ENCODE peak calls at places on chromosomes 4 and X, in four cellular contexts. N is stimulated activated CD4-positive, alpha-beta T cell treated with anti-CD3 and anti-CD28 coated beads, Interleukin-4, amount 100 ng/mL, for 48 hours; W is stomach; Q is IMR-90. Z is an unnamed sample.

GRCh38 chr4:76488905-76489798 is 54.1 kb downstream of the SHROOM3 start:
- DNase-seq in N (no peak), W (no peak), Q (peak; percentile 14), Z (no peak)

GRCh38 chrX:37599735-37600134 is 28.3 kb downstream of the LANCL3 start:
- DNase-seq in N (no peak), W (peak; percentile 49), Q (no peak), Z (no peak)

GRCh38 chr4:153912296-153912695 is 123.4 kb upstream of the SFRP2 start:
- DNase-seq in N (no peak), W (no peak), Q (no peak), Z (no peak)

GRCh38 chr4:150135134-150135773 is 57.0 kb downstream of the DCLK2 start:
- DNase-seq in N (no peak), W (no peak), Q (peak; percentile 52), Z (no peak)

GRCh38 chr4:71559957-71560541 is 221.2 kb downstream of the SLC4A4 start:
- DNase-seq in N (no peak), W (no peak), Q (peak; percentile 64), Z (no peak)

GRCh38 chrX:87299563-87300160 is 217.9 kb upstream of the KLHL4 start:
- DNase-seq in N (no peak), W (no peak), Q (peak; percentile 8), Z (no peak)

GRCh38 chrX:116241001-116241400 is 70.5 kb downstream of the AGTR2 start:
- DNase-seq in N (no peak), W (no peak), Q (no peak), Z (no peak)

GRCh38 chr4:96524311-96524875 is 684.5 kb downstream of the PDHA2 start:
- DNase-seq in N (no peak), W (no peak), Q (no peak), Z (no peak)

GRCh38 chr4:73919691-73920090 is 50.5 kb downstream of the CXCL1 start:
- DNase-seq in N (no peak), W (no peak), Q (peak; percentile 65), Z (no peak)

GRCh38 chr4:38275331-38275821 is 315.2 kb downstream of the PTTG2 start:
- DNase-seq in N (no peak), W (no peak), Q (no peak), Z (no peak)

GRCh38 chr4:145436793-145437192 is 44.9 kb upstream of the SMAD1 start:
- DNase-seq in N (no peak), W (no peak), Q (no peak), Z (no peak)

GRCh38 chr4:61408861-61409260 is 208.7 kb downstream of the ADGRL3 start:
- DNase-seq in N (no peak), W (no peak), Q (no peak), Z (no peak)